ENCODE peak calls at places on chromosomes 6 and 20, in four cellular contexts. One of them, this sample, is unnamed.

GRCh38 chr6:24125980-24126379 is at the start of gene NRSN1:
- DNase-seq in SK-N-SH: peak; percentile 92
- DNase-seq in GM23248: no peak
- DNase-seq in OCI-LY7: no peak
- DNase-seq in this sample: no peak

GRCh38 chr6:139044250-139044649 is 15.7 kb downstream of the ABRACL start:
- DNase-seq in SK-N-SH: no peak
- DNase-seq in OCI-LY7: no peak
- DNase-seq in GM23248: no peak
- DNase-seq in this sample: no peak

GRCh38 chr6:156864557-156864956 is 87.4 kb downstream of the ARID1B start:
- DNase-seq in OCI-LY7: no peak
- DNase-seq in SK-N-SH: no peak
- DNase-seq in GM23248: no peak
- DNase-seq in this sample: no peak

GRCh38 chr6:142331075-142331551 is 29.3 kb downstream of the ADGRG6 start:
- DNase-seq in OCI-LY7: no peak
- DNase-seq in GM23248: peak; percentile 25
- DNase-seq in SK-N-SH: no peak
- DNase-seq in this sample: no peak

GRCh38 chr6:79656134-79656533 is 25.0 kb downstream of the SH3BGRL2 start:
- DNase-seq in GM23248: no peak
- DNase-seq in SK-N-SH: no peak
- DNase-seq in OCI-LY7: no peak
- DNase-seq in this sample: no peak

GRCh38 chr20:25496968-25497401 is 88.3 kb downstream of the NINL start:
- DNase-seq in GM23248: no peak
- DNase-seq in OCI-LY7: no peak
- DNase-seq in SK-N-SH: no peak
- DNase-seq in this sample: no peak

GRCh38 chr6:113281014-113281810 is 575.9 kb upstream of the MARCKS start:
- DNase-seq in SK-N-SH: no peak
- DNase-seq in OCI-LY7: no peak
- DNase-seq in GM23248: peak; percentile 10
- DNase-seq in this sample: peak; percentile 51

GRCh38 chr6:144644776-144645175 is 359.6 kb downstream of the UTRN start:
- DNase-seq in OCI-LY7: no peak
- DNase-seq in SK-N-SH: no peak
- DNase-seq in GM23248: no peak
- DNase-seq in this sample: no peak

GRCh38 chr6:79818471-79818870 is 128.9 kb downstream of the ELOVL4 start:
- DNase-seq in SK-N-SH: no peak
- DNase-seq in GM23248: no peak
- DNase-seq in OCI-LY7: no peak
- DNase-seq in this sample: no peak

GRCh38 chr6:162618463-162619002 is 109.0 kb downstream of the PRKN start:
- DNase-seq in GM23248: no peak
- DNase-seq in SK-N-SH: no peak
- DNase-seq in OCI-LY7: no peak
- DNase-seq in this sample: no peak

GRCh38 chr6:108260126-108260808 is 573 bp downstream of the SNX3 start:
- DNase-seq in SK-N-SH: no peak
- DNase-seq in OCI-LY7: peak; percentile 65
- DNase-seq in GM23248: peak; percentile 68
- DNase-seq in this sample: peak; percentile 55

GRCh38 chr20:37407117-37407566 is 61.2 kb downstream of the SRC start:
- DNase-seq in SK-N-SH: no peak
- DNase-seq in OCI-LY7: no peak
- DNase-seq in GM23248: peak; percentile 46
- DNase-seq in this sample: no peak

GRCh38 chr6:66421570-66421969 is 714.5 kb upstream of the EYS start:
- DNase-seq in GM23248: no peak
- DNase-seq in SK-N-SH: no peak
- DNase-seq in OCI-LY7: no peak
- DNase-seq in this sample: no peak

GRCh38 chr6:10901751-10902150 is 14.9 kb downstream of the SYCP2L start:
- DNase-seq in OCI-LY7: peak; percentile 88
- DNase-seq in SK-N-SH: no peak
- DNase-seq in GM23248: no peak
- DNase-seq in this sample: peak; percentile 84

GRCh38 chr6:165735065-165735464 is 72.0 kb upstream of the PDE10A start:
- DNase-seq in SK-N-SH: no peak
- DNase-seq in GM23248: no peak
- DNase-seq in OCI-LY7: no peak
- DNase-seq in this sample: no peak

GRCh38 chr6:27492776-27493175 is 19.9 kb upstream of the ZNF184 start:
- DNase-seq in SK-N-SH: no peak
- DNase-seq in GM23248: no peak
- DNase-seq in OCI-LY7: no peak
- DNase-seq in this sample: no peak

GRCh38 chr20:35773154-35773751 is 1.4 kb downstream of the PHF20 start:
- DNase-seq in OCI-LY7: peak; percentile 40
- DNase-seq in SK-N-SH: no peak
- DNase-seq in GM23248: peak; percentile 23
- DNase-seq in this sample: peak; percentile 45

GRCh38 chr6:169344651-169345050 is 91.0 kb upstream of the THBS2 start:
- DNase-seq in GM23248: peak; percentile 45
- DNase-seq in OCI-LY7: no peak
- DNase-seq in SK-N-SH: no peak
- DNase-seq in this sample: no peak

GRCh38 chr6:77341058-77341986 is 122.0 kb downstream of the HTR1B start:
- DNase-seq in GM23248: no peak
- DNase-seq in OCI-LY7: no peak
- DNase-seq in SK-N-SH: no peak
- DNase-seq in this sample: no peak

GRCh38 chr6:135419162-135419561 is 78.4 kb downstream of the AHI1 start:
- DNase-seq in SK-N-SH: no peak
- DNase-seq in OCI-LY7: no peak
- DNase-seq in GM23248: peak; percentile 66
- DNase-seq in this sample: no peak

GRCh38 chr6:34391711-34392496 is 565 bp downstream of the NUDT3 start:
- DNase-seq in SK-N-SH: no peak
- DNase-seq in OCI-LY7: peak; percentile 76
- DNase-seq in GM23248: peak; percentile 78
- DNase-seq in this sample: peak; percentile 73

GRCh38 chr6:25250878-25251277 is 28.3 kb upstream of the CARMIL1 start:
- DNase-seq in OCI-LY7: peak; percentile 33
- DNase-seq in SK-N-SH: no peak
- DNase-seq in GM23248: peak; percentile 69
- DNase-seq in this sample: peak; percentile 69

GRCh38 chr6:53938810-53939209 is 144.0 kb downstream of the LRRC1 start:
- DNase-seq in SK-N-SH: no peak
- DNase-seq in OCI-LY7: no peak
- DNase-seq in GM23248: peak; percentile 53
- DNase-seq in this sample: no peak
- TF ChIP-seq EZH2phosphoT487 in SK-N-SH: no peak
- TF ChIP-seq EZH2phosphoT487 in OCI-LY7: no peak
- TF ChIP-seq EZH2phosphoT487 in GM23248: no peak
- TF ChIP-seq EZH2phosphoT487 in this sample: no peak

DNA sequence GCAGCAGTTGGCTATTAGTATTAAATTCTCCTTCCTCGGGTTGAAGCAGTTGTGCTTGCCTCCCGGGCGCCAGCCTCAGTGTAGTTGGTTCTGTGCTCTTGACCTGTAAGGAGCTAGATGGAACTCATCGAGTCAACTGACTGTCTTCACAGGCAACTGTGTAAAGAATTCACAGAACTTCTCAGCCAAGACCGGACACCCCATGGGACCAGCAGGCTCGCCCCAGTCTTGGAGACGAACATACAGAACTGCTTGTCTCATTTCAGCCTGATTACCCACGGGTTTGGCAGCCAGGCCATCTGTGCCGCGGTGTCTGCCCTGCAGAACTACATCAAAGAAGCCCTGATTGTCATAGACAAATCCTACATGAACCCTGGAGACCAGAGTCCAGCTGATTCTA is 8.5 kb downstream of the TFAP2C start:
- DNase-seq in SK-N-SH: no peak
- DNase-seq in GM23248: no peak
- DNase-seq in OCI-LY7: no peak
- DNase-seq in this sample: no peak
- H3K4me1 ChIP-seq in SK-N-SH: no peaks in the 10 kb centered on the region
- H3K4me1 ChIP-seq in GM23248: peaks cover 24% of the 10 kb centered on the region
- H3K4me1 ChIP-seq in OCI-LY7: no peaks in the 10 kb centered on the region
- H3K4me1 ChIP-seq in this sample: no peaks in the 10 kb centered on the region

GRCh38 chr6:130769812-130770211 is 57.4 kb upstream of the SMLR1 start:
- DNase-seq in GM23248: no peak
- DNase-seq in OCI-LY7: no peak
- DNase-seq in SK-N-SH: no peak
- DNase-seq in this sample: no peak
- H2AFZ ChIP-seq in GM23248: no peak overlapping the region
- H2AFZ ChIP-seq in OCI-LY7: no peak overlapping the region
- H2AFZ ChIP-seq in SK-N-SH: no peak overlapping the region
- H2AFZ ChIP-seq in this sample: no peak overlapping the region

GRCh38 chr6:73041051-73041450 is 184.2 kb downstream of the KHDC1L start:
- DNase-seq in SK-N-SH: no peak
- DNase-seq in GM23248: peak; percentile 36
- DNase-seq in OCI-LY7: no peak
- DNase-seq in this sample: no peak
- TF ChIP-seq EZH2phosphoT487 in SK-N-SH: no peak
- TF ChIP-seq EZH2phosphoT487 in GM23248: no peak
- TF ChIP-seq EZH2phosphoT487 in OCI-LY7: no peak
- TF ChIP-seq EZH2phosphoT487 in this sample: no peak

GRCh38 chr6:71492668-71493067 is 204.1 kb downstream of the OGFRL1 start:
- DNase-seq in SK-N-SH: no peak
- DNase-seq in GM23248: no peak
- DNase-seq in OCI-LY7: no peak
- DNase-seq in this sample: no peak
- H3K4me1 ChIP-seq in SK-N-SH: no peaks in the 10 kb centered on the region
- H3K4me1 ChIP-seq in GM23248: peaks cover 24% of the 10 kb centered on the region
- H3K4me1 ChIP-seq in OCI-LY7: peaks cover 23% of the 10 kb centered on the region
- H3K4me1 ChIP-seq in this sample: peaks cover 16% of the 10 kb centered on the region

GRCh38 chr6:161272600-161273355 is 1.1 kb downstream of the AGPAT4 start:
- DNase-seq in SK-N-SH: peak; percentile 62
- DNase-seq in OCI-LY7: no peak
- DNase-seq in GM23248: peak; percentile 83
- DNase-seq in this sample: no peak
- H2AFZ ChIP-seq in SK-N-SH: peak overlapping the region; percentile 4
- H2AFZ ChIP-seq in OCI-LY7: no peak overlapping the region
- H2AFZ ChIP-seq in GM23248: peak overlapping the region; percentile 43
- H2AFZ ChIP-seq in this sample: no peak overlapping the region

DNA sequence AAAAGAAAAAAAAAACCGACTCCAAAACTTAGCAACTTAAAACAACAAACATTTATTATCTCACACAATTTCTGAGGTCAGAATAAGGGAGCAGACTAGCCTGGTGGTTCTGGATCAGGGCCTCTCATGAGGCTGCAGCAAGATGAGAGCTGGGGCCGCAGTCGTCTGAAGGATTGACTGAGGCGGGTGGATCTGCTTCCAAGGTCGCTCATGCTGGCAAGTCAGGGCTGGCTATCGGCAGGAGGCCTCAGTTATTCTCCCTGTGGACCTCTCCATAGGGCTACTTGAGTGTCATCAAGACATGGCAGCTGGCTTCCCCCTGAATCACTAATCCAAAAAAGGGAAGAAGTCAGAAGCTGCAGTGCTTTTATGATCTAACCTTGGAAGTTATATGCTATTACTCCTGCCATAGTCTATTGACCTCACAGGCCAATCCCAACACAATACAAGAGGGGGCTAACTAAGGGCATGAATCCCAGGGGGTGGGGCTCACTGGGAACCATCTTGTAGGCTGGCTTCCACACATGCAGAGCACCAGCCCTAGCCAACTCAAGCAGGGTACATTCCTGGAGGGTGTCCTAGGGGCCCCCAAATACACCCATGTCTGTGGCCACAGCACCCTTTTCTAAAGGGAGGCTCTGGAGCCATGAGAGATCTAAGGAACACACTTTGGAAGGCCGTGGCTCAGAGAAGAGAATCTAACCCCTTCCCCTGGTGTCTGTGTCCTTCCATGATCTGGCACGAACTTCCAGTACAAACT is 11.3 kb downstream of the EBF4 start:
- DNase-seq in OCI-LY7: no peak
- DNase-seq in GM23248: no peak
- DNase-seq in SK-N-SH: no peak
- DNase-seq in this sample: no peak
- TF ChIP-seq EZH2phosphoT487 in OCI-LY7: no peak
- TF ChIP-seq EZH2phosphoT487 in GM23248: no peak
- TF ChIP-seq EZH2phosphoT487 in SK-N-SH: no peak
- TF ChIP-seq EZH2phosphoT487 in this sample: no peak

GRCh38 chr6:149286905-149287304 is 30.6 kb upstream of the TAB2 start:
- DNase-seq in SK-N-SH: no peak
- DNase-seq in OCI-LY7: no peak
- DNase-seq in GM23248: no peak
- DNase-seq in this sample: peak; percentile 46

GRCh38 chr6:149289192-149289741 is 28.2 kb upstream of the TAB2 start:
- DNase-seq in SK-N-SH: no peak
- DNase-seq in OCI-LY7: no peak
- DNase-seq in GM23248: no peak
- DNase-seq in this sample: no peak

GRCh38 chr6:149285626-149286025 is 31.9 kb upstream of the TAB2 start:
- DNase-seq in SK-N-SH: no peak
- DNase-seq in OCI-LY7: no peak
- DNase-seq in GM23248: no peak
- DNase-seq in this sample: no peak

GRCh38 chr6:149293244-149293643 is 24.3 kb upstream of the TAB2 start:
- DNase-seq in OCI-LY7: no peak
- DNase-seq in GM23248: no peak
- DNase-seq in SK-N-SH: no peak
- DNase-seq in this sample: no peak

DNA sequence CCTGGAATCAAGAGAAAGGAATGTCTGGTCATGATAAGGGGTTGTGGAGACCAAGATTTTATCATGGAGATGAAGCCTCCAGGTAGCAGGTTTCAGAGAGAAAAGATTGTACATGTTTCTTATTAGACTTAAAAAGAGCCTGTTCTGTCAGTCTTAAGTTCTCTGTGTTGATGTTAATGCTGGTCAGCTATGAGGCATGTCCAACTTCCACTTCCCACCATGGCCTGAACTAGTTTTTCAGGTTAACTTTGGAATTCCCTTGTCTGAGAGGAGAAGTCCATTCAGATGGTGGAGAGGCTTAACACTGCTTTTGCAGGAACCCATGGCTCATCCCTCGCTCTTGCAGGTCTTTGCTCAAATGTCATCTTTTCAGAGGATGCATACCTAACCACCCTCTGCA is 27.5 kb upstream of the TAB2 start:
- DNase-seq in SK-N-SH: no peak
- DNase-seq in OCI-LY7: no peak
- DNase-seq in GM23248: no peak
- DNase-seq in this sample: no peak
- H3K4me1 ChIP-seq in SK-N-SH: peaks cover 3% of the 10 kb centered on the region
- H3K4me1 ChIP-seq in OCI-LY7: no peaks in the 10 kb centered on the region
- H3K4me1 ChIP-seq in GM23248: no peaks in the 10 kb centered on the region
- H3K4me1 ChIP-seq in this sample: no peaks in the 10 kb centered on the region